ENCODE peak calls at places on chromosome 20, in four cellular contexts. X is tibial nerve; C is uterus; F is CD8-positive, alpha-beta T cell. P is an unnamed sample.
A peak's percentile ranks its signal among the peaks of the same experiment; 100 is the strongest.

GRCh38 chr20:6718660-6719059 is 48.8 kb upstream of the BMP2 start:
- DNase-seq in X (no peak), C (no peak), F (no peak), P (no peak)

GRCh38 chr20:61803903-61804804 is 261.5 kb downstream of the TAF4 start:
- DNase-seq in X (peak; percentile 11), C (no peak), F (no peak), P (no peak)

GRCh38 chr20:22834651-22835256 is 200.4 kb upstream of the SSTR4 start:
- DNase-seq in X (no peak), C (no peak), F (no peak), P (no peak)

GRCh38 chr20:14711681-14712080 is 374.3 kb upstream of the FLRT3 start:
- DNase-seq in X (no peak), C (no peak), F (no peak), P (no peak)

GRCh38 chr20:25037288-25038102 is 20.4 kb downstream of the ACSS1 start:
- DNase-seq in X (no peak), C (no peak), F (no peak), P (no peak)

GRCh38 chr20:15857131-15857784 is 716.0 kb downstream of the KIF16B start:
- DNase-seq in X (no peak), C (no peak), F (no peak), P (no peak)

GRCh38 chr20:40741507-40742106 is 52.6 kb upstream of the MAFB start:
- DNase-seq in X (peak; percentile 37), C (no peak), F (peak; percentile 12), P (peak; percentile 12)

GRCh38 chr20:48336647-48337046 is 491.2 kb downstream of the PREX1 start:
- DNase-seq in X (no peak), C (no peak), F (no peak), P (no peak)

GRCh38 chr20:378961-379336 is 1.6 kb upstream of the TRIB3 start:
- DNase-seq in X (no peak), C (no peak), F (no peak), P (no peak)

GRCh38 chr20:17202668-17203067 is 24.2 kb upstream of the PCSK2 start:
- DNase-seq in X (no peak), C (no peak), F (no peak), P (no peak)

GRCh38 chr20:51586005-51586440 is 43.5 kb upstream of the NFATC2 start:
- DNase-seq in X (no peak), C (no peak), F (no peak), P (no peak)

GRCh38 chr20:32536861-32537656 is 48.1 kb downstream of the NOL4L start:
- DNase-seq in X (no peak), C (no peak), F (peak; percentile 65), P (peak; percentile 71)

GRCh38 chr20:23180451-23180921 is 94.4 kb upstream of the CD93 start:
- DNase-seq in X (peak; percentile 79), C (no peak), F (no peak), P (no peak)

GRCh38 chr20:25390538-25391528 is at the start of gene ABHD12:
- DNase-seq in X (peak; percentile 88), C (peak; percentile 95), F (peak; percentile 89), P (peak; percentile 93)

GRCh38 chr20:23655551-23656211 is 17.9 kb upstream of the CST3 start:
- DNase-seq in X (peak; percentile 41), C (no peak), F (no peak), P (no peak)

GRCh38 chr20:54221996-54222890 is 14.4 kb downstream of the PFDN4 start:
- DNase-seq in X (no peak), C (no peak), F (no peak), P (no peak)

GRCh38 chr20:61950631-61951010 is 115.1 kb downstream of the TAF4 start:
- DNase-seq in X (no peak), C (no peak), F (no peak), P (no peak)

GRCh38 chr20:32125511-32125910 is 16.0 kb downstream of the TM9SF4 start:
- DNase-seq in X (no peak), C (no peak), F (no peak), P (no peak)

GRCh38 chr20:35326021-35326731 is 34.0 kb upstream of the FAM83C start:
- DNase-seq in X (no peak), C (no peak), F (no peak), P (no peak)

GRCh38 chr20:31708839-31709534 is 13.7 kb downstream of the BCL2L1 start:
- DNase-seq in X (no peak), C (no peak), F (no peak), P (no peak)

GRCh38 chr20:58032599-58032998 is 195.9 kb downstream of the ANKRD60 start:
- DNase-seq in X (no peak), C (no peak), F (no peak), P (no peak)

GRCh38 chr20:44414346-44414714 is 58.8 kb downstream of the HNF4A start:
- DNase-seq in X (no peak), C (no peak), F (no peak), P (no peak)

GRCh38 chr20:61980647-61981583 is 84.8 kb downstream of the TAF4 start:
- DNase-seq in X (peak; percentile 12), C (no peak), F (no peak), P (no peak)

GRCh38 chr20:53676987-53677386 is 83.3 kb upstream of the ZNF217 start:
- DNase-seq in X (no peak), C (no peak), F (no peak), P (no peak)

GRCh38 chr20:63706027-63706695 is 1.6 kb downstream of the ARFRP1 start:
- DNase-seq in X (no peak), C (no peak), F (no peak), P (no peak)
- H3K4me3 ChIP-seq in X (peak overlapping the region; percentile 75), C (no peak overlapping the region), F (peak overlapping the region; percentile 97), P (peak overlapping the region; percentile 91)

GRCh38 chr20:59300341-59301081 is at the start of gene EDN3:
- DNase-seq in X (no peak), C (no peak), F (no peak), P (no peak)
- H3K4me3 ChIP-seq in X (no peak within 1 kb of the TSS), C (no peak within 1 kb of the TSS), F (no peak within 1 kb of the TSS), P (no peak within 1 kb of the TSS)

GRCh38 chr20:8912731-8913130 is 156.2 kb upstream of the PLCB4 start:
- DNase-seq in X (no peak), C (no peak), F (no peak), P (no peak)
- H3K4me3 ChIP-seq in X (no peak overlapping the region), C (no peak overlapping the region), F (no peak overlapping the region), P (no peak overlapping the region)

GRCh38 chr20:50378170-50379000 is 131.8 kb upstream of the PTPN1 start:
- DNase-seq in X (no peak), C (no peak), F (no peak), P (no peak)
- H3K4me3 ChIP-seq in X (peak overlapping the region; percentile 35), C (no peak overlapping the region), F (no peak overlapping the region), P (no peak overlapping the region)

GRCh38 chr20:11929947-11930346 is 12.3 kb downstream of the BTBD3 start:
- DNase-seq in X (no peak), C (no peak), F (no peak), P (no peak)

GRCh38 chr20:11935754-11936551 is 18.3 kb downstream of the BTBD3 start:
- DNase-seq in X (no peak), C (no peak), F (no peak), P (no peak)

GRCh38 chr20:11937230-11937629 is 19.5 kb downstream of the BTBD3 start:
- DNase-seq in X (no peak), C (no peak), F (no peak), P (no peak)

GRCh38 chr20:11935212-11935611 is 17.5 kb downstream of the BTBD3 start:
- DNase-seq in X (no peak), C (no peak), F (no peak), P (no peak)
- H3K4me3 ChIP-seq in X (no peak overlapping the region), C (no peak overlapping the region), F (no peak overlapping the region), P (no peak overlapping the region)